ENCODE peak calls at places on chromosome 21, in six cellular contexts. F is aorta; W is heart right ventricle; Q is ureter; N is anterior cingulate cortex; D is activated CD4-positive, CD25-positive, alpha-beta regulatory T cell treated with anti-CD3 and anti-CD28 coated beads, Interleukin-2, amount 50 U/mL, for 72 hours. U is an unnamed sample.

GRCh38 chr21:46325073-46325912 is 1.3 kb downstream of the PCNT start:
- DNase-seq in F (peak), W (peak), Q (peak), N (peak), D (peak), U (peak)

GRCh38 chr21:39003982-39004775 is 179.1 kb downstream of the PSMG1 start:
- DNase-seq in F (no peak), W (no peak), Q (no peak), N (no peak), D (no peak), U (no peak)

GRCh38 chr21:43855955-43856354 is 9.1 kb upstream of the AGPAT3 start:
- DNase-seq in F (no peak), W (no peak), Q (no peak), N (no peak), D (no peak), U (no peak)

GRCh38 chr21:36427502-36427901 is 42.3 kb downstream of the CHAF1B start:
- DNase-seq in F (no peak), W (no peak), Q (no peak), N (no peak), D (no peak), U (no peak)

GRCh38 chr21:14616303-14617039 is 70.4 kb upstream of the SAMSN1 start:
- DNase-seq in F (no peak), W (no peak), Q (no peak), N (no peak), D (no peak), U (no peak)

GRCh38 chr21:17780539-17780938 is 38.6 kb downstream of the C21orf91 start:
- DNase-seq in F (no peak), W (no peak), Q (no peak), N (no peak), D (no peak), U (no peak)

GRCh38 chr21:29130234-29130993 is at the start of gene MAP3K7CL:
- DNase-seq in F (peak), W (peak), Q (peak), N (no peak), D (no peak), U (no peak)

GRCh38 chr21:39502631-39503030 is 50.9 kb downstream of the SH3BGR start:
- DNase-seq in F (no peak), W (no peak), Q (no peak), N (peak), D (no peak), U (no peak)

GRCh38 chr21:41851090-41851790 is 27.9 kb downstream of the PRDM15 start:
- DNase-seq in F (no peak), W (no peak), Q (no peak), N (no peak), D (no peak), U (no peak)

GRCh38 chr21:14736162-14736561 is 190.0 kb upstream of the SAMSN1 start:
- DNase-seq in F (no peak), W (no peak), Q (no peak), N (no peak), D (no peak), U (no peak)

GRCh38 chr21:42056996-42057689 is 14.0 kb upstream of the UMODL1 start:
- DNase-seq in F (peak), W (no peak), Q (peak), N (no peak), D (no peak), U (no peak)

GRCh38 chr21:44455524-44456206 is 355 bp downstream of the LRRC3 start:
- DNase-seq in F (no peak), W (peak), Q (no peak), N (no peak), D (no peak), U (peak)

GRCh38 chr21:43585924-43586411 is 73.3 kb downstream of the HSF2BP start:
- DNase-seq in F (peak), W (no peak), Q (peak), N (no peak), D (no peak), U (peak)

GRCh38 chr21:46392921-46393320 is 65.8 kb upstream of the DIP2A start:
- DNase-seq in F (peak), W (peak), Q (no peak), N (no peak), D (no peak), U (no peak)

GRCh38 chr21:46562964-46563607 is 41.8 kb downstream of the S100B start:
- DNase-seq in F (no peak), W (no peak), Q (no peak), N (no peak), D (no peak), U (peak)

GRCh38 chr21:46195595-46196195 is 11.4 kb upstream of the SPATC1L start:
- DNase-seq in F (peak), W (no peak), Q (peak), N (no peak), D (no peak), U (no peak)

GRCh38 chr21:38140192-38140905 is 116.4 kb upstream of the KCNJ15 start:
- DNase-seq in F (peak), W (peak), Q (no peak), N (peak), D (no peak), U (no peak)

GRCh38 chr21:41846536-41846935 is 32.6 kb downstream of the PRDM15 start:
- DNase-seq in F (no peak), W (no peak), Q (no peak), N (no peak), D (no peak), U (no peak)

GRCh38 chr21:15732290-15732995 is 2.7 kb downstream of the USP25 start:
- DNase-seq in F (no peak), W (no peak), Q (no peak), N (no peak), D (no peak), U (no peak)

GRCh38 chr21:43866233-43866632 is 1.2 kb downstream of the AGPAT3 start:
- DNase-seq in F (no peak), W (peak), Q (no peak), N (no peak), D (peak), U (no peak)

GRCh38 chr21:26153758-26154157 is 16.8 kb downstream of the APP start:
- DNase-seq in F (no peak), W (no peak), Q (no peak), N (no peak), D (no peak), U (no peak)

GRCh38 chr21:42400525-42400924 is 3.2 kb upstream of the UBASH3A start:
- DNase-seq in F (no peak), W (no peak), Q (no peak), N (no peak), D (no peak), U (no peak)

GRCh38 chr21:16330340-16331319 is 600.8 kb downstream of the USP25 start:
- DNase-seq in F (no peak), W (no peak), Q (no peak), N (peak), D (no peak), U (peak)

GRCh38 chr21:8989261-8989882 is 1532.0 kb upstream of the TPTE start:
- DNase-seq in F (no peak), W (no peak), Q (no peak), N (no peak), D (no peak), U (no peak)

GRCh38 chr21:44618504-44618903 is 6.6 kb downstream of the KRTAP10-8 start:
- DNase-seq in F (peak), W (no peak), Q (no peak), N (no peak), D (no peak), U (peak)

GRCh38 chr21:42837421-42838211 is 41.7 kb downstream of the WDR4 start:
- DNase-seq in F (no peak), W (no peak), Q (no peak), N (no peak), D (peak), U (peak)

GRCh38 chr21:45457161-45457831 is 52.3 kb downstream of the COL18A1 start:
- DNase-seq in F (peak), W (no peak), Q (no peak), N (no peak), D (no peak), U (no peak)

GRCh38 chr21:42650441-42651421 is 2.7 kb upstream of the PDE9A start:
- DNase-seq in F (peak), W (no peak), Q (no peak), N (no peak), D (no peak), U (no peak)

GRCh38 chr21:29075706-29076447 is 2.4 kb upstream of the CCT8 start:
- DNase-seq in F (no peak), W (no peak), Q (no peak), N (no peak), D (no peak), U (no peak)

U was measured in iPS-NIHi11.